ENCODE peak calls at places on chromosome 19, in four cellular contexts. I is A549, H is nephron progenitor cell, T is neural crest cell. O is an unnamed sample.

GRCh38 chr19:28633223-28634030 is 579.5 kb downstream of the UQCRFS1 start:
- DNase-seq in T (peak; percentile 63), H (peak; percentile 68), I (peak; percentile 61), O (no peak)

GRCh38 chr19:32658527-32658926 is 16.5 kb downstream of the ANKRD27 start:
- DNase-seq in I (no peak), H (no peak), T (no peak), O (no peak)

GRCh38 chr19:35236638-35237400 is 8.3 kb upstream of the FAM187B start:
- DNase-seq in T (no peak), I (no peak), H (no peak), O (peak; percentile 26)

GRCh38 chr19:16260794-16261161 is 63.1 kb downstream of the AP1M1 start:
- DNase-seq in I (no peak), T (no peak), H (no peak), O (no peak)

GRCh38 chr19:38213911-38214625 is 10.0 kb downstream of the DPF1 start:
- DNase-seq in T (no peak), H (no peak), I (peak; percentile 81), O (peak; percentile 34)

GRCh38 chr19:42271045-42271419 is 2.0 kb downstream of the CIC start:
- DNase-seq in H (no peak), I (no peak), T (no peak), O (no peak)

GRCh38 chr19:12828494-12828893 is 5.9 kb downstream of the RTBDN start:
- DNase-seq in T (no peak), I (no peak), H (peak; percentile 69), O (peak; percentile 70)

GRCh38 chr19:13961826-13962737 is 9.8 kb downstream of the DCAF15 start:
- DNase-seq in T (no peak), I (no peak), H (no peak), O (no peak)

GRCh38 chr19:18408053-18408476 is 10.6 kb upstream of the LRRC25 start:
- DNase-seq in T (no peak), H (peak; percentile 39), I (no peak), O (no peak)

GRCh38 chr19:39413903-39414608 is 1.6 kb downstream of the PLEKHG2 start:
- DNase-seq in H (peak; percentile 53), T (no peak), I (peak; percentile 77), O (no peak)

GRCh38 chr19:44807162-44807561 is 1.7 kb upstream of the BCAM start:
- DNase-seq in H (no peak), T (no peak), I (peak; percentile 83), O (peak; percentile 78)

GRCh38 chr19:1859319-1859718 is 4.1 kb downstream of the KLF16 start:
- DNase-seq in H (no peak), I (peak; percentile 51), T (no peak), O (no peak)

GRCh38 chr19:681029-681626 is 4.9 kb downstream of the FSTL3 start:
- DNase-seq in T (no peak), H (peak; percentile 94), I (no peak), O (no peak)

GRCh38 chr19:13262450-13262849 is 112.2 kb downstream of the IER2 start:
- DNase-seq in H (no peak), I (peak; percentile 45), T (no peak), O (peak; percentile 64)

GRCh38 chr19:6086081-6086858 is 24.0 kb downstream of the RFX2 start:
- DNase-seq in H (no peak), I (no peak), T (no peak), O (peak; percentile 74)

GRCh38 chr19:30699871-30700280 is 327.7 kb downstream of the ZNF536 start:
- DNase-seq in T (no peak), I (no peak), H (no peak), O (no peak)

GRCh38 chr19:28485300-28485699 is 727.7 kb downstream of the UQCRFS1 start:
- DNase-seq in I (no peak), H (no peak), T (no peak), O (no peak)

GRCh38 chr19:48696353-48697010 is 711 bp downstream of the FUT2 start:
- DNase-seq in T (no peak), H (no peak), I (no peak), O (no peak)

GRCh38 chr19:14686411-14686810 is 3.4 kb upstream of the ZNF333 start:
- DNase-seq in H (no peak), T (no peak), I (peak; percentile 47), O (peak; percentile 35)

GRCh38 chr19:55459950-55460657 is 1.3 kb downstream of the ISOC2 start:
- DNase-seq in I (no peak), T (no peak), H (no peak), O (no peak)

GRCh38 chr19:33486936-33487793 is 34.4 kb downstream of the PEPD start:
- DNase-seq in T (no peak), H (no peak), I (no peak), O (no peak)

GRCh38 chr19:48967346-48968178 is 2.5 kb downstream of the FTL start:
- DNase-seq in I (peak; percentile 92), H (no peak), T (no peak), O (peak; percentile 24)

GRCh38 chr19:23415561-23416191 is 20.4 kb upstream of the ZNF91 start:
- DNase-seq in H (peak; percentile 72), T (peak; percentile 61), I (no peak), O (no peak)

GRCh38 chr19:958967-959685 is 25.0 kb upstream of the WDR18 start:
- DNase-seq in T (no peak), I (peak; percentile 81), H (no peak), O (peak; percentile 69)

GRCh38 chr19:18674616-18675015 is 8.9 kb upstream of the CRTC1 start:
- DNase-seq in T (no peak), I (no peak), H (no peak), O (no peak)

GRCh38 chr19:55305491-55305890 is 19.6 kb downstream of the TMEM150B start:
- DNase-seq in H (peak; percentile 68), I (peak; percentile 62), T (no peak), O (peak; percentile 46)

GRCh38 chr19:10116085-10116865 is 3.4 kb downstream of the EIF3G start:
- DNase-seq in H (no peak), T (no peak), I (no peak), O (peak; percentile 16)

GRCh38 chr19:45999653-46000121 is 4.4 kb downstream of the CCDC61 start:
- DNase-seq in T (no peak), H (peak; percentile 63), I (peak; percentile 45), O (no peak)

GRCh38 chr19:47156861-47157454 is 26.3 kb downstream of the SAE1 start:
- DNase-seq in T (no peak), I (no peak), H (no peak), O (no peak)

GRCh38 chr19:37969695-37970094 is 62.7 kb downstream of the SIPA1L3 start:
- DNase-seq in I (no peak), T (no peak), H (no peak), O (no peak)

GRCh38 chr19:14450168-14450874 is 17.2 kb downstream of the PKN1 start:
- DNase-seq in T (no peak), I (peak; percentile 84), H (peak; percentile 77), O (peak; percentile 46)

GRCh38 chr19:17103177-17103576 is 27.6 kb downstream of the MYO9B start:
- DNase-seq in I (peak; percentile 58), T (peak; percentile 31), H (peak; percentile 30), O (peak; percentile 60)

GRCh38 chr19:35264281-35265125 is 4.3 kb upstream of the USF2 start:
- DNase-seq in I (no peak), T (no peak), H (no peak), O (no peak)

DNA sequence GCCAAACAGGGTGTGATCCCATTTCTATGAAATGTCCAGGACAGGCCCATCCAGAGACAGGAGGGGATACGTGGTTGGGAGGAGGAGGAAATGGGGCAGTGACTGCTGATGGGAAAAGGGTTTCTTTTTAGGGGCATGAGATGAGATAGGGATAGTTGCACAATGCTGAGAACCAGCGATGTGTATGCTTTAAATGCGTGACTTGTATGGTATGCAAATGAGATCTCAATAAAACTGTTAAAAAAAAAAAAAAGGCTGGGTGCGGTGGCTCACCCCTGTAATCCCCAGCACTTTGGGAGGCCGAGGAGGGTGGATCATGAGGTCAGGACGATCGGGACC is 9.8 kb upstream of the TICAM1 start:
- DNase-seq in I (no peak), T (no peak), H (no peak), O (no peak)
- TF ChIP-seq CTCF in I (no peak), T (no peak), H (no peak), O (no peak)

DNA sequence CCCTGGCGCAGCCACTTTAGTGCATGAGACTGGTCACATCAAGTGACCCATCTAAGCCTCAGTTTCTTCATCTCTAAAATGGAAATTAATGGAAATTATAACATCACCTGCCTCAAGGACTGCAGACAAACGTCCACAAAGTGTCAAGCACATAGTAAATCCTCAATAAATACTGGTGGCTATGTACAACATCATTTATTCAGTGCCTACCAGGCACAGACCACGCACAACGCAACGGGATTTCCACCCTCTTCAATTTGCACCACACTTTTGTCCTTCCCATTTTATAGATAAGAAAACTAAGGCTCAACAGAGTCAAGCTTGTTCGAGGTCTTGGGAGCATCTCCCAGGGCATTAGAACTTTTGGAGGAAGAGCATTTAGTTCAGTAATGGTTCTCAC is 1.4 kb downstream of the ELAVL1 start:
- DNase-seq in H (no peak), I (no peak), T (no peak), O (no peak)
- TF ChIP-seq CTCF in H (no peak), I (no peak), T (no peak), O (no peak)

GRCh38 chr19:50894478-50895356 is 16.5 kb downstream of the KLK4 start:
- DNase-seq in H (no peak), T (no peak), I (no peak), O (no peak)

GRCh38 chr19:50890422-50891252 is 17.4 kb downstream of the KLK2 start:
- DNase-seq in T (no peak), H (no peak), I (peak; percentile 44), O (no peak)

GRCh38 chr19:50896591-50897190 is 14.5 kb downstream of the KLK4 start:
- DNase-seq in T (no peak), H (no peak), I (peak; percentile 67), O (peak; percentile 38)

GRCh38 chr19:50891253-50891625 is 18.0 kb downstream of the KLK2 start:
- DNase-seq in T (no peak), I (no peak), H (no peak), O (no peak)

DNA sequence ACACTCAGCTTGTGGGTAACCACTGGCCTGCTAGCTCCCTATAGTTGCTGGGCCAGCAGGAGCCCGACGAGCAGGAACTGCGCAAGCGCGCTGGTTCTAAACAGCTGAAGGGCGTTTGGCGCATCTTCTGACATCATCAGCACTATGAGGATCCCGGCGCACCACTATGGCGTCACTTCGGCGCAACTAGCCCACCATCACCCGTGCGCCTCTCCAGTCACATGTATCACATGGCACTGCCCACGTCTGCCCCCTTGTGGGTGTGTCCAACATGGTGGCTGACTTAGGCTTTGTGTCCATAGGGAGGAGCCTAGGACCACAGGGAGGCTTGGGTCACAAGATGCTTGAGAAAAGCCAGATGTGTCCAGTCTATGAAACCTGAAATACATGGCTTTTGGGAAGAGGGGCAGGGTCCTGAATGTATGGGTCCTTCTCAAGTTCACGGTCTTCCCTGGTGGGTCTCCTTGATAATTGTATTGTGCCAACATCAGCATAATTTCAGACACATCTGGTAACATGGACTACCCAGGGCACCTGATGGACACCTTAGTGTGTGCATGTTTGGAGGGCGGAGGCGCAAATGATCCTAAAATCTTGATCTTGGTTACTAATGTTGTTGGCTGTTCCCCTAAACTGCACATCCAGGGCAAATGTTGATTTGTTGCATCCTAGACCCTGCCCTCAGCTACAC is 18.0 kb downstream of the KLK4 start:
- DNase-seq in H (no peak), I (peak; percentile 62), T (no peak), O (no peak)
- TF ChIP-seq CTCF in H (no peak), I (no peak), T (peak; percentile 24), O (no peak)

DNA sequence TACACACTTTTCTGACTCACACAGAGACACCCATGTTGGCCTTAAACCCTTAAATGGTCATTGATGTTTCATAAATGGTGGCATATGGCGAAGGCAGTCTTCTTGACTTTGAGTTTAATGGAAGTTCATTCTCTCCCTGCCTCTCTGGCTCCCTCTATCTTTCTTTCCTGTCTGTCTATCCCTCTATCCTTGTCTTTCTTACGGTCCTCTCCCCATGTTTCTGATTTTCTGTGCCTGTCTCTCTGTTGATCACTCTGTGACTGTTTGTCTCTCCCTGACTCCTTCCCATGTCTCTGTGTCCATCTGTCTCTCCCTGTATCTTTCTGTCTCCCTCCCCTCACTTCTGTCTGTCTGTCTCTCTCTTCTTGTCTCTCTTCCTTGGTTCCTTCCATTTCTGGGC is 43.2 kb upstream of the SHKBP1 start:
- DNase-seq in T (no peak), I (peak; percentile 66), H (no peak), O (no peak)
- TF ChIP-seq CTCF in T (no peak), I (peak; percentile 54), H (no peak), O (no peak)

O was measured in MCF 10A.